ENCODE peak calls at places on chromosomes 5 and 9, in eight cellular contexts. C is Kasumi-1, O is dermis blood vessel endothelial cell, U is IMR-90, G is C1 segment of cervical spinal cord, T is Ammon's horn, K is GM13977, A is fibroblast of lung. N is an unnamed sample.

GRCh38 chr9:97895695-97896332 is 26.5 kb downstream of the TRMO start:
- DNase-seq in O (peak), A (no peak), T (no peak), K (no peak), G (no peak), U (peak), C (peak), N (no peak)

GRCh38 chr9:98191615-98192502 is 578 bp downstream of the CORO2A start:
- DNase-seq in K (no peak), A (no peak), O (peak), T (no peak), C (no peak), U (no peak), G (no peak), N (peak)

GRCh38 chr5:128084228-128085167 is 932 bp downstream of the SLC12A2 start:
- DNase-seq in A (no peak), K (peak), G (no peak), T (peak), U (peak), O (peak), C (peak), N (peak)

GRCh38 chr5:132046915-132047314 is 13.5 kb upstream of the IL3 start:
- DNase-seq in T (peak), O (no peak), K (no peak), U (no peak), G (no peak), A (no peak), C (no peak), N (no peak)

GRCh38 chr5:16784843-16785791 is 151.0 kb downstream of the MYO10 start:
- DNase-seq in A (no peak), O (no peak), U (peak), T (peak), C (no peak), K (no peak), G (no peak), N (peak)

GRCh38 chr9:137988051-137988450 is 110.5 kb downstream of the CACNA1B start:
- DNase-seq in A (no peak), K (no peak), C (no peak), T (no peak), G (no peak), O (no peak), U (no peak), N (no peak)

GRCh38 chr9:110115341-110115820 is 92.6 kb downstream of the C9orf152 start:
- DNase-seq in O (peak), T (peak), C (no peak), G (peak), K (no peak), U (peak), A (peak), N (peak)

GRCh38 chr9:136222896-136223266 is 18.0 kb upstream of the LHX3 start:
- DNase-seq in U (no peak), O (no peak), T (no peak), A (no peak), C (no peak), K (no peak), G (no peak), N (no peak)

GRCh38 chr5:14655146-14655741 is 9.3 kb upstream of the OTULIN start:
- DNase-seq in O (no peak), K (no peak), A (no peak), G (no peak), C (no peak), U (no peak), T (no peak), N (no peak)